ENCODE peak calls at places on chromosome 5, in five cellular contexts. G, E, Z, L and M are unnamed samples.

GRCh38 chr5:172603425-172603824 is 37.6 kb upstream of the NEURL1B start:
- DNase-seq in L (no peak), Z (no peak), G (peak), E (no peak), M (no peak)

GRCh38 chr5:128534729-128535128 is 3.3 kb downstream of the FBN2 start:
- DNase-seq in G (no peak), L (no peak), E (no peak), Z (peak), M (no peak)

GRCh38 chr5:74056789-74057164 is 430.8 kb downstream of the ARHGEF28 start:
- DNase-seq in Z (peak), G (no peak), L (no peak), E (peak), M (no peak)

GRCh38 chr5:62082370-62082778 is 223.6 kb upstream of the KIF2A start:
- DNase-seq in G (no peak), L (no peak), E (no peak), Z (peak), M (no peak)

GRCh38 chr5:72517961-72518690 is 10.9 kb upstream of the ZNF366 start:
- DNase-seq in E (peak), L (peak), Z (no peak), G (peak), M (no peak)

GRCh38 chr5:55004728-55005127 is 19.3 kb upstream of the GZMK start:
- DNase-seq in G (no peak), E (no peak), Z (peak), L (no peak), M (no peak)

GRCh38 chr5:161889971-161890370 is 42.1 kb downstream of the GABRA1 start:
- DNase-seq in Z (no peak), E (no peak), L (no peak), G (no peak), M (no peak)

GRCh38 chr5:18811616-18812015 is 1176.4 kb downstream of the CDH18 start:
- DNase-seq in L (no peak), G (no peak), E (no peak), Z (no peak), M (no peak)

GRCh38 chr5:156912869-156913268 is 50.2 kb downstream of the TIMD4 start:
- DNase-seq in G (no peak), L (no peak), E (no peak), Z (no peak), M (no peak)

GRCh38 chr5:35924122-35924949 is 14.1 kb downstream of the CAPSL start:
- DNase-seq in L (no peak), G (no peak), Z (peak), E (no peak), M (peak)

GRCh38 chr5:177373806-177374205 is 10.4 kb upstream of the SLC34A1 start:
- DNase-seq in Z (peak), G (no peak), L (no peak), E (no peak), M (no peak)

GRCh38 chr5:127754727-127755126 is 51.5 kb downstream of the CCDC192 start:
- DNase-seq in E (no peak), G (no peak), L (no peak), Z (no peak), M (no peak)

GRCh38 chr5:175443514-175444059 is 395 bp downstream of the DRD1 start:
- DNase-seq in L (no peak), G (no peak), Z (no peak), E (no peak), M (no peak)

GRCh38 chr5:39256472-39256871 is 37.1 kb upstream of the FYB1 start:
- DNase-seq in L (no peak), Z (peak), E (no peak), G (no peak), M (no peak)